ENCODE peak calls at places on chromosomes 2 and 18, in nine cellular contexts. T, J, E, I, F, Q, C, V and H are unnamed samples.

GRCh38 chr2:105517814-105518705 is 119.2 kb upstream of the FHL2 start:
- DNase-seq in T (peak; percentile 63), J (no peak), E (no peak), I (no peak), F (no peak), Q (no peak), C (no peak), V (peak; percentile 87), H (peak; percentile 62)

GRCh38 chr2:142545036-142545435 is 332.4 kb upstream of the KYNU start:
- DNase-seq in T (peak; percentile 67), J (no peak), E (no peak), I (no peak), F (no peak), Q (no peak), C (no peak), V (no peak), H (no peak)

GRCh38 chr18:49050462-49050861 is 99.7 kb upstream of the SMAD7 start:
- DNase-seq in T (no peak), J (no peak), E (no peak), I (no peak), F (no peak), Q (no peak), C (no peak), V (no peak), H (no peak)

GRCh38 chr2:173763641-173764040 is 201.5 kb downstream of the SP3 start:
- DNase-seq in T (no peak), J (no peak), E (no peak), I (no peak), F (no peak), Q (no peak), C (no peak), V (no peak), H (no peak)

GRCh38 chr2:1686784-1687105 is 57.6 kb downstream of the PXDN start:
- DNase-seq in T (peak; percentile 96), J (no peak), E (no peak), I (peak; percentile 59), F (no peak), Q (no peak), C (no peak), V (no peak), H (peak; percentile 3)

GRCh38 chr2:162972383-162972782 is 133.8 kb upstream of the KCNH7 start:
- DNase-seq in T (no peak), J (no peak), E (no peak), I (no peak), F (no peak), Q (no peak), C (no peak), V (no peak), H (no peak)

GRCh38 chr2:119251652-119252051 is 28.0 kb downstream of the STEAP3 start:
- DNase-seq in T (no peak), J (no peak), E (no peak), I (no peak), F (no peak), Q (no peak), C (no peak), V (no peak), H (no peak)

GRCh38 chr18:77068321-77068841 is 64.2 kb downstream of the MBP start:
- DNase-seq in T (peak; percentile 53), J (no peak), E (peak; percentile 14), I (no peak), F (no peak), Q (no peak), C (no peak), V (no peak), H (peak; percentile 16)